ENCODE peak calls at places on chromosomes 4 and X, in five cellular contexts. One of them, this sample, is unnamed.

GRCh38 chrX:40290519-40290918 is 192.8 kb upstream of the BCOR start:
- DNase-seq in A673: no peak
- DNase-seq in ovary: no peak
- DNase-seq in iPS DF 6.9: no peak
- DNase-seq in gastrocnemius medialis: no peak
- DNase-seq in this sample: no peak

GRCh38 chrX:107725761-107726555 is 49.6 kb downstream of the TSC22D3 start:
- DNase-seq in A673: no peak
- DNase-seq in ovary: peak; percentile 56
- DNase-seq in iPS DF 6.9: no peak
- DNase-seq in gastrocnemius medialis: no peak
- DNase-seq in this sample: no peak

GRCh38 chr4:11748169-11748872 is 319.6 kb upstream of the HS3ST1 start:
- DNase-seq in A673: no peak
- DNase-seq in ovary: no peak
- DNase-seq in iPS DF 6.9: no peak
- DNase-seq in gastrocnemius medialis: no peak
- DNase-seq in this sample: no peak

GRCh38 chr4:87975466-87975865 is at the start of gene SPP1:
- DNase-seq in A673: no peak
- DNase-seq in ovary: no peak
- DNase-seq in iPS DF 6.9: peak; percentile 67
- DNase-seq in gastrocnemius medialis: no peak
- DNase-seq in this sample: peak; percentile 92

GRCh38 chr4:15694431-15694830 is 8.4 kb upstream of the BST1 start:
- DNase-seq in A673: no peak
- DNase-seq in ovary: no peak
- DNase-seq in iPS DF 6.9: no peak
- DNase-seq in gastrocnemius medialis: no peak
- DNase-seq in this sample: no peak

GRCh38 chr4:184649971-184650855 is 675 bp downstream of the PRIMPOL start:
- DNase-seq in A673: peak; percentile 51
- DNase-seq in ovary: no peak
- DNase-seq in iPS DF 6.9: no peak
- DNase-seq in gastrocnemius medialis: peak; percentile 34
- DNase-seq in this sample: peak; percentile 57

GRCh38 chrX:47179221-47179927 is 14.3 kb upstream of the UBA1 start:
- DNase-seq in A673: no peak
- DNase-seq in ovary: no peak
- DNase-seq in iPS DF 6.9: no peak
- DNase-seq in gastrocnemius medialis: peak; percentile 75
- DNase-seq in this sample: no peak

GRCh38 chrX:113305496-113305895 is 464.9 kb upstream of the AMOT start:
- DNase-seq in A673: no peak
- DNase-seq in ovary: no peak
- DNase-seq in iPS DF 6.9: no peak
- DNase-seq in gastrocnemius medialis: no peak
- DNase-seq in this sample: no peak

GRCh38 chr4:84258905-84259830 is 239.9 kb downstream of the NKX6-1 start:
- DNase-seq in A673: peak; percentile 24
- DNase-seq in ovary: no peak
- DNase-seq in iPS DF 6.9: peak; percentile 9
- DNase-seq in gastrocnemius medialis: no peak
- DNase-seq in this sample: peak; percentile 40

GRCh38 chr4:88014506-88014905 is 7.1 kb downstream of the PKD2 start:
- DNase-seq in A673: no peak
- DNase-seq in ovary: no peak
- DNase-seq in iPS DF 6.9: no peak
- DNase-seq in gastrocnemius medialis: no peak
- DNase-seq in this sample: no peak

GRCh38 chr4:33959519-33959918 is 2284.8 kb downstream of the ARAP2 start:
- DNase-seq in A673: no peak
- DNase-seq in ovary: no peak
- DNase-seq in iPS DF 6.9: no peak
- DNase-seq in gastrocnemius medialis: no peak
- DNase-seq in this sample: no peak

GRCh38 chr4:141652161-141652778 is 15.9 kb downstream of the IL15 start:
- DNase-seq in A673: no peak
- DNase-seq in ovary: no peak
- DNase-seq in iPS DF 6.9: no peak
- DNase-seq in gastrocnemius medialis: no peak
- DNase-seq in this sample: no peak

GRCh38 chrX:49199906-49200771 is at the start of gene SYP:
- DNase-seq in A673: peak; percentile 86
- DNase-seq in ovary: peak; percentile 90
- DNase-seq in iPS DF 6.9: no peak
- DNase-seq in gastrocnemius medialis: peak; percentile 82
- DNase-seq in this sample: peak; percentile 90

GRCh38 chrX:41824551-41824950 is 98.8 kb downstream of the CASK start:
- DNase-seq in A673: no peak
- DNase-seq in ovary: no peak
- DNase-seq in iPS DF 6.9: no peak
- DNase-seq in gastrocnemius medialis: no peak
- DNase-seq in this sample: no peak

GRCh38 chrX:103663921-103664320 is 22.6 kb downstream of the MORF4L2 start:
- DNase-seq in A673: no peak
- DNase-seq in ovary: no peak
- DNase-seq in iPS DF 6.9: no peak
- DNase-seq in gastrocnemius medialis: no peak
- DNase-seq in this sample: no peak
- H3K4me3 ChIP-seq in A673: no peak overlapping the region
- H3K4me3 ChIP-seq in ovary: no peak overlapping the region
- H3K4me3 ChIP-seq in iPS DF 6.9: no peak overlapping the region
- H3K4me3 ChIP-seq in gastrocnemius medialis: no peak overlapping the region
- H3K4me3 ChIP-seq in this sample: no peak overlapping the region

GRCh38 chrX:45758319-45758718 is 557.6 kb upstream of the DIPK2B start:
- DNase-seq in A673: no peak
- DNase-seq in ovary: no peak
- DNase-seq in iPS DF 6.9: no peak
- DNase-seq in gastrocnemius medialis: no peak
- DNase-seq in this sample: peak; percentile 93
- H3K4me3 ChIP-seq in A673: no peak overlapping the region
- H3K4me3 ChIP-seq in ovary: no peak overlapping the region
- H3K4me3 ChIP-seq in iPS DF 6.9: no peak overlapping the region
- H3K4me3 ChIP-seq in gastrocnemius medialis: no peak overlapping the region
- H3K4me3 ChIP-seq in this sample: peak overlapping the region; percentile 61

DNA sequence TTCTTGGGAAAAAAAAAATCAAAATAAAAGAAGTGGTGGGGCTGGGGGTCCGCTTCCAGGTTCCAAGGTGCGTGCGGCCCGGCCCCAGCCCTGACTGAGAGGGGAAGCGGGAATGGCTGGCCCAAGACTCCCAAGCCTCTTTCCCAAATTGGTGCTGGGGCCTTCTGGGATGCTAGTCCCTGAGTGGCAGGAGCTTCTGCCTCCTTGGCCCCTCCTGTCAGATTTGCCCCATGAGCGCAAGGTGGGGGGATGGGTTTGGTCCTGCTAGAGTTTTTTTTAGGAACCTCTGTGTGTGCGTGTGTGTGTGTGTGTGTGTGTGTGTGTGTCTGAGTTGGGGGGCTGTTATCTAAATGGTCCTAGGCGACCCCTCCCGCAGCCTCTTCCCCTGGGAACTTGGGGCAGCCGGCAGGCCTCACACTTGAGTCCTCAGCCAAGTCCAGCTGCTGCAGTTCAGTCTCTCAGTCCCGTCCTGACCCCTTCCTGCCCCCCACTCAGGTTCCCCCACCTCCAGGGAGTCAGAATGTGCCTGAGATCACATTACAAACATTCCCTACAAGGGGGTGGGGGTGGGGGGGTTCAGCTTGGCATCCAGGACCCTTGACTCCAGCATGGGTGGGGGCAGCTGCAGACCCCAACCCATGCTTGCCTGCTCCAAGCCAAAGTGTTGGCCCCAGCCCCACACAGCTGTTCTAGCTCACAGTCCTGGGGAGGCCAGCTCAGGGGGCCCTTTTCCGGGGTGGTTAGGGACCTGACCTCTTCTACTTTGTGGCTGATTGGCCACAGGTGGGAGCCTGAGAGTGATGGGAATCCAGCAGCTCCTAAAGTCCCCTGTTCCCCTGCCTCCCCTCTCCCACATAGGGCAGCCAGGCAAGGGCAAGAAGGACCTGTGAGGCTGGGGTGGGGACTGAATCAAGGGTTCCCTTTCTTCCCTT is 4.0 kb downstream of the EFNB1 start:
- DNase-seq in A673: no peak
- DNase-seq in ovary: no peak
- DNase-seq in iPS DF 6.9: no peak
- DNase-seq in gastrocnemius medialis: peak; percentile 16
- DNase-seq in this sample: no peak
- H3K4me3 ChIP-seq in A673: peak overlapping the region; percentile 82
- H3K4me3 ChIP-seq in ovary: peak overlapping the region; percentile 54
- H3K4me3 ChIP-seq in iPS DF 6.9: no peak overlapping the region
- H3K4me3 ChIP-seq in gastrocnemius medialis: peak overlapping the region; percentile 74
- H3K4me3 ChIP-seq in this sample: no peak overlapping the region

DNA sequence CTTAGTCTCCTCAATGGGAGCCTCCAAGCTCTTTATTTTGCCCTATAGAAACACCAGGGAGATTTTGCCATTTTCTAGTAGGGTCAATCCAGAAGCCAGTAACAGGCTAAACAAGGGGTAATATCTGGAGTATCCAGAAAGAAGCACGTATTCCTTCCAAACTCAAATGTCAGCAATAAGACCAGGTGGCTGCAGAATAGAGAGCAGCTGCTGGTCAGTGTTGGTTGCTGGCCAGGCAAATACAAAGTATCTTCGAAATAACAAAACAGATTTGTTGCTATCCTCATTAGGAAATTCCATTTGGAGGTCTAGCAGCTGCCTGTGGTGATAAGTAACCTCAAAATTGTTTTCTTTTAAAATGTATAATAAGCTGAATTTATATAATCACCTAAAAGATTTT is 320.4 kb downstream of the DTHD1 start:
- DNase-seq in A673: no peak
- DNase-seq in ovary: no peak
- DNase-seq in iPS DF 6.9: no peak
- DNase-seq in gastrocnemius medialis: no peak
- DNase-seq in this sample: no peak
- H3K4me3 ChIP-seq in A673: no peak overlapping the region
- H3K4me3 ChIP-seq in ovary: no peak overlapping the region
- H3K4me3 ChIP-seq in iPS DF 6.9: no peak overlapping the region
- H3K4me3 ChIP-seq in gastrocnemius medialis: no peak overlapping the region
- H3K4me3 ChIP-seq in this sample: no peak overlapping the region

GRCh38 chr4:75654905-75655304 is 18.3 kb downstream of the G3BP2 start:
- DNase-seq in A673: no peak
- DNase-seq in ovary: no peak
- DNase-seq in iPS DF 6.9: no peak
- DNase-seq in gastrocnemius medialis: no peak
- DNase-seq in this sample: no peak

GRCh38 chr4:75659512-75660031 is 13.6 kb downstream of the G3BP2 start:
- DNase-seq in A673: no peak
- DNase-seq in ovary: no peak
- DNase-seq in iPS DF 6.9: no peak
- DNase-seq in gastrocnemius medialis: no peak
- DNase-seq in this sample: no peak

GRCh38 chr4:75658881-75659280 is 14.3 kb downstream of the G3BP2 start:
- DNase-seq in A673: no peak
- DNase-seq in ovary: no peak
- DNase-seq in iPS DF 6.9: no peak
- DNase-seq in gastrocnemius medialis: no peak
- DNase-seq in this sample: no peak

GRCh38 chr4:75655562-75655961 is 17.6 kb downstream of the G3BP2 start:
- DNase-seq in A673: no peak
- DNase-seq in ovary: no peak
- DNase-seq in iPS DF 6.9: no peak
- DNase-seq in gastrocnemius medialis: no peak
- DNase-seq in this sample: no peak

DNA sequence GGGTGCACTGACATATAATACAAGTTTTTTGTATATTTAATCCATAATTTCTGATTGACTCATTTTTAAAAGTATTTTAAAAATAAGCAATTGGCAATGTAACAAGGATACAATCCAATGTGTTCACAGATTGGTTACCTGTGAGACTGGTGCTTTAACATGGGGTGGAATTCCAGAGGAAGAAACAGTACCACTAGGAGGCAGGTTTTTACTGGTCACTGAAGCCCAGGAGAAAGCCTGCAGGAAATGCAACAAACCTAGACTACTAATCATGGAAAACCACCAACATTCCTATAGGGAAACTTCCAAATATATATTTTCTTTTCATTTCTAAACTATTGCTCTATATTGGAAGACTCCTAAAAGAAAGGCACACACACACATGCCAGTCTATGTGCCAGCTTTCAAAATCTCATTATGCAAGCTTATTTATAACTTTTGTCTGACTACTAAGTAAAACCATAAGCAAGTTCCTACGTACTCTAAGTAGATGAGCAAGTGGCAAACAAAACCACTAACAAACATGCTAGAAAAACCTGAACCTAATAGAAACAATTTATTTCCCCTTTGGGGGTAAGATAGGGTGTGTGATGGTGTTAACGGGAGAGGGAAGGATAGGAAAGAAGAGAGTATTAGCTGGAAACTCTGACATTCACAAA is 19.2 kb downstream of the G3BP2 start:
- DNase-seq in A673: no peak
- DNase-seq in ovary: no peak
- DNase-seq in iPS DF 6.9: no peak
- DNase-seq in gastrocnemius medialis: no peak
- DNase-seq in this sample: no peak
- H3K4me3 ChIP-seq in A673: no peak overlapping the region
- H3K4me3 ChIP-seq in ovary: no peak overlapping the region
- H3K4me3 ChIP-seq in iPS DF 6.9: no peak overlapping the region
- H3K4me3 ChIP-seq in gastrocnemius medialis: no peak overlapping the region
- H3K4me3 ChIP-seq in this sample: no peak overlapping the region

DNA sequence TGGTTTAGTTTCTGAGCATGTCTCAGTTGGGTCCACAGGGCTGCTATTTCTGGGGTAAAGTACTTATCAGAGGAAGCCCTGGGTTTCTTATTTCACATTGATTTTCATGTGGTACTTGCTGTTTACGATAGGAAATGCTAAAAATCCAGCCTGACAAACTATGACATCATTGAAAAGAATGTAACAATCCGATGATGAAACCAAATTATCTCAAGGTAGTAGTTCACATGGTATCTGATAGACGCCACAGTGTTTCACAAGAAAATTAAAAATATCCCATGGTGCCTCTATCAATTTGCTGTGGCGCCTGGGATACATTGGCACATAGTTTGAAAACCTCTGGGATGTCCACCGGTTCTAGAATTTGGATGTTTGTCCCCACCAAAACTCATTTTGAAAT is 418.9 kb upstream of the RPS6KA3 start:
- DNase-seq in A673: no peak
- DNase-seq in ovary: no peak
- DNase-seq in iPS DF 6.9: no peak
- DNase-seq in gastrocnemius medialis: no peak
- DNase-seq in this sample: no peak
- H3K4me3 ChIP-seq in A673: no peak overlapping the region
- H3K4me3 ChIP-seq in ovary: no peak overlapping the region
- H3K4me3 ChIP-seq in iPS DF 6.9: no peak overlapping the region
- H3K4me3 ChIP-seq in gastrocnemius medialis: no peak overlapping the region
- H3K4me3 ChIP-seq in this sample: no peak overlapping the region

DNA sequence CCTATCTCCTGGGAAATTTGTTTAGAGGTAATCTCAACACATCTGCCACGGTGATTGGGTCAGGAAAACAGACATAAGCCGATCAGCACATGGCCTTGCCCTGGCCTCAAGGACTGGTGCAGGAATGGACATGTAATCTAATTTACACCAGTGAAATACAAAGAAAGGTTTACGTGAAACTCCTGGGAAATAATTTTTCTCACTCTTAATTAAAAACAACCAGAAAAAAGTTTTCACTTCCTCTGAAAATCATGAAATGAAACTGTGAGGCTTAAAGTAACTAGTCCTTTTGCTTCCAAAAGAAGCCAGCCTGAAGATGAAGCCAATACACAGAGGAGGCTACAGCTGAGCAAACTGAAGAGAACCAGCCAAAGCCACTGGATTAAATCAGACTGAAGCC is 154.1 kb upstream of the FAM241A start:
- DNase-seq in A673: no peak
- DNase-seq in ovary: no peak
- DNase-seq in iPS DF 6.9: no peak
- DNase-seq in gastrocnemius medialis: no peak
- DNase-seq in this sample: no peak
- H3K4me3 ChIP-seq in A673: no peak overlapping the region
- H3K4me3 ChIP-seq in ovary: no peak overlapping the region
- H3K4me3 ChIP-seq in iPS DF 6.9: no peak overlapping the region
- H3K4me3 ChIP-seq in gastrocnemius medialis: no peak overlapping the region
- H3K4me3 ChIP-seq in this sample: no peak overlapping the region

This sample was measured in NB4.